ENCODE peak calls at places on chromosomes 2 and 18, in ten cellular contexts. H is upper lobe of right lung, M is HCT116, J is A549, A is esophagus squamous epithelium, T is GM12865, Y is Peyer's patch, I is mammary epithelial cell, C is NT2/D1, N is fibroblast of the aortic adventitia. O is an unnamed sample.

GRCh38 chr18:2968559-2968958 is 44.4 kb downstream of the LPIN2 start:
- DNase-seq in A (no peak), H (no peak), C (no peak), Y (no peak), J (no peak), N (no peak), M (no peak), I (no peak), T (no peak), O (no peak)

GRCh38 chr18:11905613-11906012 is 2.5 kb downstream of the MPPE1 start:
- DNase-seq in Y (no peak), M (no peak), N (no peak), J (no peak), T (no peak), C (no peak), I (no peak), H (no peak), A (no peak), O (no peak)

GRCh38 chr18:74857901-74858300 is 260.2 kb downstream of the ZNF407 start:
- DNase-seq in J (no peak), I (no peak), A (no peak), M (no peak), H (no peak), C (no peak), T (no peak), N (no peak), Y (no peak), O (no peak)

GRCh38 chr2:193250389-193250788 is 1055.7 kb upstream of the TMEFF2 start:
- DNase-seq in J (no peak), A (no peak), H (no peak), C (no peak), Y (no peak), I (no peak), T (no peak), M (no peak), N (no peak), O (no peak)

GRCh38 chr2:118371500-118371899 is 283.2 kb downstream of the INSIG2 start:
- DNase-seq in I (peak), A (no peak), T (peak), H (no peak), Y (no peak), J (peak), C (peak), N (peak), M (peak), O (peak)

GRCh38 chr2:119820275-119820674 is 60.6 kb downstream of the PTPN4 start:
- DNase-seq in C (no peak), T (no peak), J (peak), M (no peak), N (peak), A (no peak), Y (no peak), I (no peak), H (no peak), O (peak)

GRCh38 chr2:70777450-70777849 is 9.4 kb upstream of the ADD2 start:
- DNase-seq in J (peak), M (no peak), Y (no peak), I (peak), T (no peak), H (no peak), C (no peak), A (no peak), N (peak), O (no peak)

GRCh38 chr2:144369416-144369815 is 150.5 kb downstream of the ZEB2 start:
- DNase-seq in H (no peak), M (no peak), Y (no peak), A (no peak), C (no peak), J (no peak), N (no peak), T (no peak), I (no peak), O (no peak)

GRCh38 chr2:144382848-144383247 is 137.1 kb downstream of the ZEB2 start:
- DNase-seq in C (no peak), T (peak), M (no peak), A (no peak), H (no peak), Y (peak), J (no peak), I (no peak), N (no peak), O (no peak)

GRCh38 chr2:172588931-172589330 is 33.0 kb downstream of the PDK1 start:
- DNase-seq in N (no peak), C (no peak), Y (no peak), H (no peak), M (no peak), A (no peak), T (peak), J (no peak), I (peak), O (no peak)

GRCh38 chr2:173401716-173402326 is 47.1 kb downstream of the CDCA7 start:
- DNase-seq in J (no peak), H (no peak), Y (no peak), C (no peak), M (no peak), I (peak), T (no peak), N (peak), A (no peak), O (no peak)

GRCh38 chr18:49560277-49561126 is 1.4 kb upstream of the LIPG start:
- DNase-seq in A (no peak), I (peak), Y (no peak), H (peak), C (no peak), N (no peak), M (no peak), J (no peak), T (no peak), O (no peak)

GRCh38 chr2:9473308-9473984 is 905 bp upstream of the IAH1 start:
- DNase-seq in C (no peak), N (no peak), H (peak), I (no peak), T (peak), A (no peak), Y (peak), J (peak), M (no peak), O (no peak)

GRCh38 chr2:1766851-1767771 is 22.8 kb upstream of the PXDN start:
- DNase-seq in Y (no peak), J (no peak), A (no peak), T (no peak), C (no peak), N (no peak), I (no peak), M (no peak), H (no peak), O (no peak)

GRCh38 chr18:45835057-45835634 is 9.7 kb downstream of the SIGLEC15 start:
- DNase-seq in Y (no peak), A (no peak), M (no peak), N (no peak), T (no peak), I (no peak), H (no peak), C (no peak), J (no peak), O (no peak)

GRCh38 chr2:20617892-20618467 is 32.9 kb downstream of the HS1BP3 start:
- DNase-seq in I (peak), Y (peak), N (peak), T (no peak), C (no peak), A (peak), J (peak), H (peak), M (peak), O (peak)

GRCh38 chr18:60198063-60198462 is 174.5 kb downstream of the MC4R start:
- DNase-seq in I (no peak), T (peak), H (no peak), N (peak), C (no peak), M (no peak), Y (no peak), A (no peak), J (no peak), O (no peak)

GRCh38 chr2:24262571-24262970 is 87.7 kb downstream of the FAM228A start:
- DNase-seq in J (no peak), A (no peak), M (no peak), I (no peak), C (no peak), N (peak), T (no peak), H (no peak), Y (no peak), O (no peak)

GRCh38 chr2:218927876-218928275 is 31.6 kb upstream of the CDK5R2 start:
- DNase-seq in T (no peak), A (no peak), J (no peak), C (no peak), H (no peak), N (no peak), M (no peak), Y (no peak), I (no peak), O (no peak)

GRCh38 chr2:197599285-197599965 is 76.0 kb downstream of the RFTN2 start:
- DNase-seq in A (no peak), I (peak), T (peak), C (peak), Y (no peak), M (peak), N (peak), H (no peak), J (peak), O (peak)

GRCh38 chr2:28449489-28450395 is 46.1 kb upstream of the PLB1 start:
- DNase-seq in J (peak), A (no peak), T (peak), C (no peak), H (no peak), I (peak), Y (no peak), N (peak), M (peak), O (no peak)

GRCh38 chr2:214465386-214466146 is 54.7 kb downstream of the VWC2L start:
- DNase-seq in N (no peak), C (peak), A (no peak), M (no peak), H (no peak), J (no peak), T (no peak), I (peak), Y (no peak), O (no peak)

DNA sequence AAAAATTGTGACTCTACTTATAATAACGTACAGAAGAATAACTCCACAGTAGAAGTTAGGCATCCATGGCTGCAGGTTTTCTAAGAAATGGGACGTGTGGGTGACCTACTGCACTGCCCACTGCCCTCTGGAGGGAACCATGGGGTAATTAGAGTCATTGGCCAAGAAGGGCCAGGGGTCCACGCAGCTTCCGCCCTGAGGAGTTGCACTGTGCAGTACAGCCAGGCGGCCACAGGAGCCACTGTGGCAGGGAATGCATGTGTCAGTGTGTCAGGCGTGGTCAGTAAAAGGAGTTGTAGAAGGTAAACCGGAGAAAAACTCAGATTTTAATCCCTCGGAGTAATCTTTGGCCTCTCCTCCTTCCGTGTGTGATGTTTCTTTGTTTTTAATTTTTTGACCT is 24.8 kb downstream of the NCK2 start:
- DNase-seq in C (no peak), T (no peak), I (no peak), Y (no peak), J (no peak), N (no peak), H (no peak), M (no peak), A (no peak), O (no peak)
- H3K4me3 ChIP-seq in C (no peak), T (no peak), I (no peak), Y (no peak), J (no peak), N (no peak), H (no peak), M (no peak), A (no peak), O (no peak)

GRCh38 chr2:74006424-74006823 is 21.7 kb downstream of the TET3 start:
- DNase-seq in C (no peak), N (no peak), I (no peak), H (peak), T (no peak), Y (no peak), M (no peak), A (no peak), J (no peak), O (no peak)

GRCh38 chr2:74002515-74003391 is 18.0 kb downstream of the TET3 start:
- DNase-seq in H (peak), T (peak), M (no peak), J (peak), N (peak), A (no peak), C (no peak), I (peak), Y (peak), O (no peak)

GRCh38 chr2:74003494-74004211 is 18.9 kb downstream of the TET3 start:
- DNase-seq in N (peak), T (no peak), C (no peak), I (peak), M (no peak), H (peak), J (no peak), A (no peak), Y (no peak), O (no peak)

GRCh38 chr2:74005786-74006185 is 21.1 kb downstream of the TET3 start:
- DNase-seq in C (no peak), H (peak), A (no peak), T (no peak), J (no peak), M (no peak), I (no peak), Y (peak), N (peak), O (no peak)

DNA sequence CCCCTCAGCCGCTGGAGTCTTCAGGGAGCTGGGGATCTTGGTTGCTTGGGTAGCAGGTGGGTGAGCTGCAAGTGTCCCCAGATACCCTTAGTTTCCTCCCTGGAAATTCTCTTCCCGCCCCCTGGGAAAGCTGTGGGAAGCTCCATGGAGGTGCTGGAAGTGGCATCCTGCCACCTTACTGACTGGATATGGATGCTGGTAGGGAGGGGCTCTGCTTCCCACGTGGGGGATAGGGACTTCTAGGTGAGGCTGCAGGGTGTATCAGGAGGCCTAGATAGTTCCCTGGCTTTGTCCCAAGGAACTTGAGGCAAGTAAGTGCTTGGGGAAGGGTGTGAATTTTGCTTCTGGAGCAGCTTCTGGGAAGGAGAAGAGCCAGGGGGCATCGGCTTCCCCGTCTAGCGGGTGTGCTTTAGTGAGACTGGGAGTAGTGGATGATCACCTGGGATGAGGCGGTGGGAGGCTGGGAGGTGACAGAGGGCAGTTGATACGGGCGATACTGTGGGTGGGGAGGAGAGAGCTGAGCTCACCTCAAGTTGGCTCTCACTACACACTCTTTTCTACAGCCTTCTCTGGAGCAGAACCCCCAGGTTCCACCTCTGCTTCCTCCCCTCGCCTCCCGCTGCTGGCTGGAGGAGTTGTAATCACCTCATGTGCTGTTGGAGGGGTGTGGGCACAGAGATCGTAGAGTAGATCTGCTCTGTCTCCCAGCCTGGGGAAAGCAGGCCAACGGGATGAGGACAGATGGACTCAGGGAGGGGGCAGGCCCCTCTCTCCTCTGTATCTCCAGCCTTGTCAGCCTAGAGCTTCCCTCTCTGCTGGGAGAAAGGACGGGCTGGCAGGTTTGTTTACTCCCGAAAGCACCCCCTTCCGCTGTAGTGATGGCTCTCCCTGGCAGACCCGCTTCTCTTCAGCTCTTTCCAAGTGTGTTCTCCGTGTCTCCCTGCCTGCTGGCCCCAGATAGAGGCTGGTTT is 19.8 kb downstream of the TET3 start:
- DNase-seq in C (no peak), M (no peak), I (no peak), J (no peak), A (no peak), H (peak), T (no peak), N (no peak), Y (no peak), O (no peak)
- H3K4me3 ChIP-seq in C (peak), M (no peak), I (no peak), J (no peak), A (no peak), H (no peak), T (no peak), N (peak), Y (no peak), O (no peak)

DNA sequence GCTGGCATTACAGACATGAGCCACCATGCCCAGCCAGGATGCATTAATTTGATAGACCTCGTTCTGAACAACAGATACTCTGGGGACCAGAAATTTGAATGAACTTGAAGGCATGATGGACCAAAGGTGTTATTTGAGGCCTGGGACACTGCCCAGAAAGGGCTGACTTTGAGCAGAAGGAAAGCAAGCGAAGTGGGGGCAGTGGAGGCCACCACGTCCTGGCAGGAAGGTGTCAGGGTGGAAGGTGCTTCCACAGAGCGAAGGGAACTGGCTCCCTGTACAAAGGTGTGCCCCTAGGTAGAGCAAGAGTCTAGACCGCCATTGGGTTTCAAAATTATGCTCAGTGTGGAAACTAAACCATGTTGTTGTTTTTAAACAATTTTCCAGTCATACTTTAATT is 23.9 kb downstream of the ZNF236 start:
- DNase-seq in I (no peak), A (no peak), J (no peak), H (no peak), M (no peak), T (no peak), N (no peak), Y (no peak), C (no peak), O (no peak)
- H3K4me3 ChIP-seq in I (no peak), A (no peak), J (no peak), H (no peak), M (no peak), T (no peak), N (no peak), Y (no peak), C (no peak), O (no peak)

DNA sequence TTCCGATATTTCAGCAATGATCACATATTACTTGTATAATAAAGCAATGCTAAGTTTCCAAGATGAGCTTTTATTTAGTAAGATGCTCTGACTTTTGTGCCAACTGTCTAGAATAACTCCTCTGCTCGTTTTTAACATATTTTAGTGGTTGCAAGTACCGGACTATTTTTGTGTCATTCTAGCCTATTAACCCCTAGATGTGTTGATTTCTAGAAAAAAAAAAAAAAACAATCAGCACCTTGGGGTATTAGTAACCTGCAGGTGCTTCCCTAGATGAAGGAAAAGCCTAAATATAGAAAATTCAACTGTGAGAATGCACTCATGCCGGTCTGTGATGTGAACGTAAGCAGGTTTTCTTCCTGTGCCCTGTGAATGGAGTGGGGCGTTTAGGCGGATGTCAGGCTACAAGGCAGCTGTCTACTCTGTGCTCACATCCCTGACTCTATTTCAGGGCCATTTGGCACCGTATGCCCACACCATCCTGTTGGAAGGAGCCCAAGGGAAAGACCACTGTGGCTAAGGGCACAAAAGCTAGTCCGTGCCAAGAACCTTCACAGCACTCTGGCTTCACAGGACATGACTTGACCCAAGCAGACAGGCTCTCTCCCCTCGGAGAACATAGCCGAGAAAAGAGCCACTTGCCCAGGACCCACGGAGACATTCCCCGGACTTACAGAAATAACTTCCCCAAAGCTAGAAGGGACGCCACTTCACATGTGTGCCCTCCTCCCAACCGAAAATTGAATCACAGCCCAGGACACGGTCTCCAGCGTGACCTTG is 60.9 kb upstream of the AGAP1 start:
- DNase-seq in C (no peak), A (no peak), Y (no peak), J (no peak), T (no peak), N (no peak), H (no peak), M (no peak), I (no peak), O (no peak)
- H3K4me3 ChIP-seq in C (no peak), A (no peak), Y (no peak), J (no peak), T (no peak), N (no peak), H (no peak), M (no peak), I (no peak), O (no peak)

GRCh38 chr2:44934962-44935853 is 6.3 kb upstream of the SIX3 start:
- DNase-seq in I (peak), M (no peak), T (no peak), C (no peak), N (no peak), A (no peak), J (no peak), Y (no peak), H (no peak), O (no peak)
- H3K4me3 ChIP-seq in I (no peak), M (no peak), T (no peak), C (peak), N (peak), A (no peak), J (no peak), Y (no peak), H (no peak), O (no peak)

DNA sequence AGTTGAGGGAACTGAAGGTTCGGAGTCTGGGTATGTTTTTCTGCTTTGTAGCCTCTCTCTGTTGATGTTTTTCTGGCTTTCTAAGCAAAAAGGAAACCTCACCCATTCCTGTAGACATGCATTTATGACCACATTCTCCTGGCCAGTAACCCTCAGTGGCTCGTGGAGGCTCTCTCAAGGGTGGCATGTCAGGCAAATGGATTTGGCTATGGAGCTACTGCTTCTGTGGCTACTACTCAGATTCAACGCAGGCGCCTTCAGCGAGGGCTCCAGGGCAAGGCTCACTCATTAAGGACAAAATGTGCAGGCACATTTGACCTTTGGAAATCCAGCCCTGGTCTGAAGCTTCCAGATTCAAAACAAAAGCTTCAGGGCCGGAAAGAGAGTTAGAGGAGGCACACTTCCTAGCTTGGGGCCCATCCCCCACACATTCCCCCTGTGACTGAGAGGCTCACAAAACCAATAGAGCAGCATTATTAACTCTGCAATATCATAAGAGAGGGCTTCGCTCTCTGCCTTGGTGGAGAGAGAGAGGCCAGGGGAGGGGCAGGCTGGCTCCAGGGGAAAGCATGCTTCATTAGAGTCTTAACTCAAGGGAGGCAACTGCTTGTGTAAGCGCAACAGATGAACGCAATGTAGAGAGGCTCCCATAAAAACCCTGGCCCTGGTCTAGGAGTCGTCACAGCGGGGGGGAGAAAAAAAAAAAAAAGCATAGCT is 22.1 kb downstream of the KLF7 start:
- DNase-seq in C (no peak), H (peak), T (peak), A (peak), N (peak), I (no peak), J (no peak), Y (peak), M (no peak), O (no peak)
- H3K4me3 ChIP-seq in C (no peak), H (peak), T (peak), A (peak), N (peak), I (no peak), J (no peak), Y (no peak), M (no peak), O (no peak)